ENCODE peak calls at places on chromosomes 5 and 9, in ten cellular contexts. D, E, K, A, J, S, F, V, G and W are unnamed samples.
A peak's percentile ranks its signal among the peaks of the same experiment; 100 is the strongest.

GRCh38 chr5:139690385-139691274 is 42.5 kb downstream of the CXXC5 start:
- DNase-seq in D (no peak), E (no peak), K (no peak), A (no peak), J (peak; percentile 93), S (peak; percentile 64), F (peak; percentile 67), V (peak; percentile 71), G (peak; percentile 83), W (no peak)

GRCh38 chr9:126697350-126697749 is 83.6 kb downstream of the LMX1B start:
- DNase-seq in D (no peak), E (no peak), K (peak; percentile 36), A (no peak), J (peak; percentile 7), S (no peak), F (no peak), V (no peak), G (no peak), W (no peak)

GRCh38 chr9:74125916-74126315 is 371.2 kb upstream of the RORB start:
- DNase-seq in D (no peak), E (no peak), K (no peak), A (no peak), J (no peak), S (peak; percentile 3), F (no peak), V (no peak), G (peak; percentile 12), W (no peak)

GRCh38 chr9:133477992-133478850 is 678 bp downstream of the SLC2A6 start:
- DNase-seq in D (peak; percentile 8), E (no peak), K (no peak), A (peak; percentile 79), J (peak; percentile 39), S (no peak), F (peak; percentile 9), V (peak; percentile 29), G (peak; percentile 45), W (no peak)

GRCh38 chr9:124716795-124717194 is 54.3 kb downstream of the NR6A1 start:
- DNase-seq in D (peak; percentile 62), E (no peak), K (no peak), A (no peak), J (no peak), S (peak; percentile 65), F (no peak), V (no peak), G (no peak), W (no peak)

GRCh38 chr5:56951131-56951945 is 585 bp downstream of the MIER3 start:
- DNase-seq in D (no peak), E (peak; percentile 52), K (peak; percentile 60), A (peak; percentile 89), J (peak; percentile 49), S (no peak), F (peak; percentile 3), V (peak; percentile 44), G (peak; percentile 79), W (peak; percentile 40)

GRCh38 chr9:34371886-34372597 is 4.7 kb downstream of the MYORG start:
- DNase-seq in D (no peak), E (no peak), K (no peak), A (no peak), J (no peak), S (no peak), F (no peak), V (no peak), G (no peak), W (no peak)

GRCh38 chr9:7591501-7591900 is 208.1 kb downstream of the DMAC1 start:
- DNase-seq in D (no peak), E (no peak), K (no peak), A (no peak), J (no peak), S (no peak), F (no peak), V (no peak), G (no peak), W (no peak)

GRCh38 chr9:34310205-34310604 is 18.9 kb downstream of the KIF24 start:
- DNase-seq in D (no peak), E (no peak), K (no peak), A (no peak), J (no peak), S (no peak), F (no peak), V (no peak), G (no peak), W (no peak)

GRCh38 chr5:56759521-56759920 is 55.8 kb upstream of the MAP3K1 start:
- DNase-seq in D (peak; percentile 14), E (no peak), K (no peak), A (no peak), J (no peak), S (no peak), F (no peak), V (peak; percentile 60), G (no peak), W (no peak)

GRCh38 chr5:87369431-87369830 is 43.3 kb downstream of the CCNH start:
- DNase-seq in D (no peak), E (no peak), K (no peak), A (no peak), J (no peak), S (no peak), F (no peak), V (no peak), G (no peak), W (no peak)

GRCh38 chr5:56328753-56329560 is 95.8 kb upstream of the ANKRD55 start:
- DNase-seq in D (peak; percentile 67), E (no peak), K (no peak), A (no peak), J (no peak), S (peak; percentile 71), F (no peak), V (no peak), G (no peak), W (no peak)

GRCh38 chr9:70220216-70220615 is 38.6 kb upstream of the SMC5 start:
- DNase-seq in D (no peak), E (no peak), K (no peak), A (no peak), J (no peak), S (no peak), F (no peak), V (no peak), G (no peak), W (no peak)

GRCh38 chr5:128559300-128560297 is 21.6 kb upstream of the FBN2 start:
- DNase-seq in D (peak; percentile 50), E (no peak), K (no peak), A (no peak), J (no peak), S (no peak), F (no peak), V (no peak), G (no peak), W (no peak)

GRCh38 chr5:128551476-128551875 is 13.4 kb upstream of the FBN2 start:
- DNase-seq in D (no peak), E (no peak), K (no peak), A (no peak), J (no peak), S (peak; percentile 47), F (no peak), V (no peak), G (no peak), W (no peak)

GRCh38 chr5:128549496-128549895 is 11.5 kb upstream of the FBN2 start:
- DNase-seq in D (no peak), E (no peak), K (no peak), A (no peak), J (no peak), S (no peak), F (no peak), V (no peak), G (no peak), W (no peak)

DNA sequence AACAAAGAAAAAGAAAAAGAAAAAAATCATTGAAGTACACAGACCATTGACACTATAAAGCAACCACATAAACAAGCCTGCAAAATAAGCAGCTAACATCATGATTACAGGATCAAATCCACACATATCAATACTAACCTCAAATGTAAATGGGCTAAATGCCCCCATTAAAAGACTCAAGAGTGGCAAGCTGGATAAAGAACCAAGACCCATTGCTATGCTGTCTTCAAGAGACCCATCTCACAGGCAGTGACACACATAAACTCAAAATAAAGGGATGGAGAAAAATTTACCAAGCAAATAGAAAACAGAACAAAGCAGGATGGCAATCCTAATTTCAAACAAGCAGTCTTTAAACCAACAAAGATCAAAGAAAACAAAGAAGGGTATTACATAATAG is 15.7 kb upstream of the FBN2 start:
- DNase-seq in D (no peak), E (no peak), K (no peak), A (no peak), J (no peak), S (no peak), F (no peak), V (no peak), G (no peak), W (no peak)
- TF ChIP-seq CTCF in D (no peak), E (no peak), K (no peak), A (no peak), J (no peak), S (no peak), F (no peak), V (no peak), G (no peak), W (no peak)

DNA sequence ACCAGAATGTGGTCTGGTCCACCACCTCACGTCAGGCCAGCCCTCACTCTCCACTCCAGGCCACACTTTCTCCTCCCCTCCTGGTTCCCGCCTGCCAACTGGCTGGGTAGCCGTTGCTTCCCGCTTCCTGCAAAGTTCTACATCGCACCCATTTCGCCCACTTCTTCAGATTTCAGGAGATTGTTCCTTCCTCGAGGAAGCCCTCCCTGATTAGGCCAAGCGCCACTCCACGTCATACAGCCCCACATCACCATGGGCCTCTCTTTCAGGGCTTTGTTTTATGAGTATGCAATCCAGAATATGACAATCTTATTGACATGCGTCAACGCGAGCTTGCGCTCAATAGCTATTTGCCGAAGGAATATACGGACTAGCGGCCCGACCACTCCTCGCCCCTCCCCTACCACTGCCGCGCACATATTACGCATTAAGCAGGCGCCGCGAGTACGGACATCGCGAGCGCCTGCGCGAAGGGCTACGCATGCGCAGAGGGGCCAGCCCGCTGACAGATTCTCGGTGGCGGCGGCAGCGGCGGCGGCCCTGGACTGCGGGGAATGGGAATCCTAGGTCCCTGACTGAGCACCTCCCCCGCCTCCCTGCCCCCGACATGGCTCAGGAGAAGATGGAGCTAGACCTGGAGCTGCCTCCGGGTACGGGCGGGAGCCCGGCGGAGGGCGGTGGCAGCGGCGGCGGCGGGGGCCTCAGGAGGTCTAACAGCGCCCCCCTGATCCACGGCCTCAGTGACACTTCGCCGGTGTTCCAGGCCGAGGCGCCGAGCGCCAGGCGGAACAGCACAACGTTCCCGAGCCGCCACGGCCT is 74.7 kb downstream of the PIP5K1B start:
- DNase-seq in D (peak; percentile 90), E (peak; percentile 96), K (peak; percentile 95), A (peak; percentile 98), J (peak; percentile 94), S (peak; percentile 84), F (peak; percentile 94), V (peak; percentile 96), G (peak; percentile 97), W (peak; percentile 93)
- TF ChIP-seq CTCF in D (peak; percentile 49), E (no peak), K (no peak), A (no peak), J (peak; percentile 48), S (no peak), F (peak; percentile 24), V (no peak), G (no peak), W (peak; percentile 18)

GRCh38 chr9:137277329-137278041 is at the start of gene TOR4A:
- DNase-seq in D (peak; percentile 86), E (peak; percentile 76), K (peak; percentile 90), A (peak; percentile 30), J (peak; percentile 91), S (peak; percentile 75), F (peak; percentile 84), V (peak; percentile 79), G (peak; percentile 64), W (peak; percentile 92)
- TF ChIP-seq CTCF in D (peak; percentile 49), E (no peak), K (peak; percentile 44), A (no peak), J (peak; percentile 26), S (no peak), F (peak; percentile 9), V (no peak), G (no peak), W (peak; percentile 56)

GRCh38 chr5:145803072-145803471 is 32.1 kb downstream of the PRELID2 start:
- DNase-seq in D (no peak), E (no peak), K (no peak), A (no peak), J (no peak), S (no peak), F (no peak), V (no peak), G (no peak), W (no peak)
- TF ChIP-seq CTCF in D (no peak), E (no peak), K (no peak), A (no peak), J (no peak), S (no peak), F (no peak), V (no peak), G (no peak), W (no peak)